ENCODE peak calls at places on chromosomes 12 and 14, in seven cellular contexts. One of them, this sample, is unnamed.
A peak's percentile ranks its signal among the peaks of the same experiment; 100 is the strongest.

GRCh38 chr12:71725011-71725410 is 29.7 kb upstream of the RAB21 start:
- DNase-seq in left ventricle myocardium superior: no peak
- DNase-seq in NCI-H510A: no peak
- DNase-seq in DMS153: no peak
- DNase-seq in neural progenitor cell: no peak
- DNase-seq in NCI-H2081: no peak
- DNase-seq in stimulated activated CD4-positive, alpha-beta T cell treated with anti-CD3 and anti-CD28 coated beads, Interleukin-12 subunit alpha, Interleukin-12 subunit beta, amount 100 ng/mL, for 4 hours: no peak
- DNase-seq in this sample: no peak

GRCh38 chr14:67773844-67774377 is 42.5 kb downstream of the ZFYVE26 start:
- DNase-seq in NCI-H510A: no peak
- DNase-seq in NCI-H2081: no peak
- DNase-seq in neural progenitor cell: no peak
- DNase-seq in DMS153: no peak
- DNase-seq in stimulated activated CD4-positive, alpha-beta T cell treated with anti-CD3 and anti-CD28 coated beads, Interleukin-12 subunit alpha, Interleukin-12 subunit beta, amount 100 ng/mL, for 4 hours: no peak
- DNase-seq in left ventricle myocardium superior: no peak
- DNase-seq in this sample: no peak

GRCh38 chr12:18323159-18323558 is 61.8 kb downstream of the PIK3C2G start:
- DNase-seq in left ventricle myocardium superior: no peak
- DNase-seq in NCI-H2081: no peak
- DNase-seq in DMS153: no peak
- DNase-seq in stimulated activated CD4-positive, alpha-beta T cell treated with anti-CD3 and anti-CD28 coated beads, Interleukin-12 subunit alpha, Interleukin-12 subunit beta, amount 100 ng/mL, for 4 hours: no peak
- DNase-seq in neural progenitor cell: no peak
- DNase-seq in NCI-H510A: no peak
- DNase-seq in this sample: no peak

GRCh38 chr12:132178314-132178713 is 34.1 kb downstream of the NOC4L start:
- DNase-seq in NCI-H2081: no peak
- DNase-seq in NCI-H510A: no peak
- DNase-seq in DMS153: no peak
- DNase-seq in neural progenitor cell: no peak
- DNase-seq in left ventricle myocardium superior: no peak
- DNase-seq in stimulated activated CD4-positive, alpha-beta T cell treated with anti-CD3 and anti-CD28 coated beads, Interleukin-12 subunit alpha, Interleukin-12 subunit beta, amount 100 ng/mL, for 4 hours: no peak
- DNase-seq in this sample: no peak

GRCh38 chr14:85483037-85483436 is 46.9 kb upstream of the FLRT2 start:
- DNase-seq in NCI-H510A: no peak
- DNase-seq in left ventricle myocardium superior: no peak
- DNase-seq in NCI-H2081: no peak
- DNase-seq in stimulated activated CD4-positive, alpha-beta T cell treated with anti-CD3 and anti-CD28 coated beads, Interleukin-12 subunit alpha, Interleukin-12 subunit beta, amount 100 ng/mL, for 4 hours: no peak
- DNase-seq in neural progenitor cell: no peak
- DNase-seq in DMS153: no peak
- DNase-seq in this sample: no peak

GRCh38 chr12:56657416-56658379 is 11.9 kb upstream of the ATP5F1B start:
- DNase-seq in NCI-H2081: no peak
- DNase-seq in neural progenitor cell: no peak
- DNase-seq in left ventricle myocardium superior: no peak
- DNase-seq in DMS153: no peak
- DNase-seq in stimulated activated CD4-positive, alpha-beta T cell treated with anti-CD3 and anti-CD28 coated beads, Interleukin-12 subunit alpha, Interleukin-12 subunit beta, amount 100 ng/mL, for 4 hours: no peak
- DNase-seq in NCI-H510A: no peak
- DNase-seq in this sample: no peak

GRCh38 chr14:58150243-58150805 is 1.7 kb downstream of the ARMH4 start:
- DNase-seq in stimulated activated CD4-positive, alpha-beta T cell treated with anti-CD3 and anti-CD28 coated beads, Interleukin-12 subunit alpha, Interleukin-12 subunit beta, amount 100 ng/mL, for 4 hours: no peak
- DNase-seq in DMS153: no peak
- DNase-seq in NCI-H2081: no peak
- DNase-seq in NCI-H510A: no peak
- DNase-seq in neural progenitor cell: no peak
- DNase-seq in left ventricle myocardium superior: no peak
- DNase-seq in this sample: no peak

GRCh38 chr12:105235299-105235746 is 651 bp downstream of the APPL2 start:
- DNase-seq in NCI-H2081: peak; percentile 33
- DNase-seq in DMS153: no peak
- DNase-seq in left ventricle myocardium superior: no peak
- DNase-seq in NCI-H510A: no peak
- DNase-seq in stimulated activated CD4-positive, alpha-beta T cell treated with anti-CD3 and anti-CD28 coated beads, Interleukin-12 subunit alpha, Interleukin-12 subunit beta, amount 100 ng/mL, for 4 hours: no peak
- DNase-seq in neural progenitor cell: peak; percentile 12
- DNase-seq in this sample: no peak

GRCh38 chr14:95293474-95293873 is 26.2 kb downstream of the CLMN start:
- DNase-seq in left ventricle myocardium superior: no peak
- DNase-seq in NCI-H510A: no peak
- DNase-seq in DMS153: no peak
- DNase-seq in NCI-H2081: no peak
- DNase-seq in neural progenitor cell: no peak
- DNase-seq in stimulated activated CD4-positive, alpha-beta T cell treated with anti-CD3 and anti-CD28 coated beads, Interleukin-12 subunit alpha, Interleukin-12 subunit beta, amount 100 ng/mL, for 4 hours: no peak
- DNase-seq in this sample: no peak

GRCh38 chr14:77615231-77616132 is 955 bp downstream of the SPTLC2 start:
- DNase-seq in NCI-H2081: no peak
- DNase-seq in neural progenitor cell: peak; percentile 28
- DNase-seq in stimulated activated CD4-positive, alpha-beta T cell treated with anti-CD3 and anti-CD28 coated beads, Interleukin-12 subunit alpha, Interleukin-12 subunit beta, amount 100 ng/mL, for 4 hours: peak; percentile 3
- DNase-seq in NCI-H510A: no peak
- DNase-seq in left ventricle myocardium superior: no peak
- DNase-seq in DMS153: no peak
- DNase-seq in this sample: no peak

GRCh38 chr14:99589031-99589441 is 15.0 kb downstream of the CCDC85C start:
- DNase-seq in NCI-H2081: no peak
- DNase-seq in stimulated activated CD4-positive, alpha-beta T cell treated with anti-CD3 and anti-CD28 coated beads, Interleukin-12 subunit alpha, Interleukin-12 subunit beta, amount 100 ng/mL, for 4 hours: no peak
- DNase-seq in NCI-H510A: no peak
- DNase-seq in neural progenitor cell: no peak
- DNase-seq in DMS153: no peak
- DNase-seq in left ventricle myocardium superior: no peak
- DNase-seq in this sample: no peak

GRCh38 chr12:54134850-54135249 is 53.9 kb downstream of the SMUG1 start:
- DNase-seq in neural progenitor cell: no peak
- DNase-seq in NCI-H2081: no peak
- DNase-seq in left ventricle myocardium superior: no peak
- DNase-seq in NCI-H510A: no peak
- DNase-seq in stimulated activated CD4-positive, alpha-beta T cell treated with anti-CD3 and anti-CD28 coated beads, Interleukin-12 subunit alpha, Interleukin-12 subunit beta, amount 100 ng/mL, for 4 hours: no peak
- DNase-seq in DMS153: no peak
- DNase-seq in this sample: no peak

GRCh38 chr12:49705479-49706267 is 1.5 kb downstream of the FMNL3 start:
- DNase-seq in NCI-H2081: no peak
- DNase-seq in DMS153: no peak
- DNase-seq in stimulated activated CD4-positive, alpha-beta T cell treated with anti-CD3 and anti-CD28 coated beads, Interleukin-12 subunit alpha, Interleukin-12 subunit beta, amount 100 ng/mL, for 4 hours: peak; percentile 14
- DNase-seq in NCI-H510A: no peak
- DNase-seq in neural progenitor cell: no peak
- DNase-seq in left ventricle myocardium superior: peak; percentile 41
- DNase-seq in this sample: peak; percentile 64

GRCh38 chr12:105233045-105233905 is 2.7 kb downstream of the APPL2 start:
- DNase-seq in neural progenitor cell: no peak
- DNase-seq in NCI-H510A: no peak
- DNase-seq in NCI-H2081: no peak
- DNase-seq in DMS153: no peak
- DNase-seq in left ventricle myocardium superior: no peak
- DNase-seq in stimulated activated CD4-positive, alpha-beta T cell treated with anti-CD3 and anti-CD28 coated beads, Interleukin-12 subunit alpha, Interleukin-12 subunit beta, amount 100 ng/mL, for 4 hours: no peak
- DNase-seq in this sample: no peak

GRCh38 chr12:79444089-79444488 is 246.7 kb downstream of the PAWR start:
- DNase-seq in DMS153: no peak
- DNase-seq in NCI-H510A: no peak
- DNase-seq in stimulated activated CD4-positive, alpha-beta T cell treated with anti-CD3 and anti-CD28 coated beads, Interleukin-12 subunit alpha, Interleukin-12 subunit beta, amount 100 ng/mL, for 4 hours: no peak
- DNase-seq in NCI-H2081: no peak
- DNase-seq in left ventricle myocardium superior: no peak
- DNase-seq in neural progenitor cell: no peak
- DNase-seq in this sample: no peak

GRCh38 chr14:92471919-92472318 is 41.7 kb upstream of the RIN3 start:
- DNase-seq in NCI-H510A: no peak
- DNase-seq in stimulated activated CD4-positive, alpha-beta T cell treated with anti-CD3 and anti-CD28 coated beads, Interleukin-12 subunit alpha, Interleukin-12 subunit beta, amount 100 ng/mL, for 4 hours: no peak
- DNase-seq in DMS153: no peak
- DNase-seq in NCI-H2081: no peak
- DNase-seq in left ventricle myocardium superior: no peak
- DNase-seq in neural progenitor cell: no peak
- DNase-seq in this sample: peak; percentile 75

GRCh38 chr12:119302334-119303132 is 32.0 kb upstream of the CCDC60 start:
- DNase-seq in NCI-H510A: no peak
- DNase-seq in DMS153: no peak
- DNase-seq in stimulated activated CD4-positive, alpha-beta T cell treated with anti-CD3 and anti-CD28 coated beads, Interleukin-12 subunit alpha, Interleukin-12 subunit beta, amount 100 ng/mL, for 4 hours: no peak
- DNase-seq in left ventricle myocardium superior: no peak
- DNase-seq in NCI-H2081: no peak
- DNase-seq in neural progenitor cell: peak; percentile 87
- DNase-seq in this sample: no peak

GRCh38 chr12:111598637-111599458 is at the start of gene ATXN2:
- DNase-seq in DMS153: peak; percentile 57
- DNase-seq in NCI-H510A: peak; percentile 66
- DNase-seq in left ventricle myocardium superior: peak; percentile 78
- DNase-seq in stimulated activated CD4-positive, alpha-beta T cell treated with anti-CD3 and anti-CD28 coated beads, Interleukin-12 subunit alpha, Interleukin-12 subunit beta, amount 100 ng/mL, for 4 hours: peak; percentile 70
- DNase-seq in neural progenitor cell: peak; percentile 88
- DNase-seq in NCI-H2081: peak; percentile 76
- DNase-seq in this sample: no peak

GRCh38 chr14:102510616-102511520 is 1.3 kb upstream of the ANKRD9 start:
- DNase-seq in stimulated activated CD4-positive, alpha-beta T cell treated with anti-CD3 and anti-CD28 coated beads, Interleukin-12 subunit alpha, Interleukin-12 subunit beta, amount 100 ng/mL, for 4 hours: no peak
- DNase-seq in DMS153: no peak
- DNase-seq in neural progenitor cell: peak; percentile 91
- DNase-seq in NCI-H510A: no peak
- DNase-seq in NCI-H2081: no peak
- DNase-seq in left ventricle myocardium superior: peak; percentile 74
- DNase-seq in this sample: peak; percentile 98

GRCh38 chr14:42299692-42300091 is 693.0 kb downstream of the LRFN5 start:
- DNase-seq in NCI-H510A: no peak
- DNase-seq in neural progenitor cell: no peak
- DNase-seq in stimulated activated CD4-positive, alpha-beta T cell treated with anti-CD3 and anti-CD28 coated beads, Interleukin-12 subunit alpha, Interleukin-12 subunit beta, amount 100 ng/mL, for 4 hours: no peak
- DNase-seq in NCI-H2081: no peak
- DNase-seq in left ventricle myocardium superior: no peak
- DNase-seq in DMS153: no peak
- DNase-seq in this sample: no peak

GRCh38 chr12:39012870-39013269 is 107.5 kb upstream of the CPNE8 start:
- DNase-seq in stimulated activated CD4-positive, alpha-beta T cell treated with anti-CD3 and anti-CD28 coated beads, Interleukin-12 subunit alpha, Interleukin-12 subunit beta, amount 100 ng/mL, for 4 hours: no peak
- DNase-seq in DMS153: no peak
- DNase-seq in left ventricle myocardium superior: no peak
- DNase-seq in NCI-H510A: no peak
- DNase-seq in neural progenitor cell: no peak
- DNase-seq in NCI-H2081: no peak
- DNase-seq in this sample: no peak

GRCh38 chr14:64193821-64194220 is 100.3 kb downstream of the ESR2 start:
- DNase-seq in left ventricle myocardium superior: no peak
- DNase-seq in DMS153: no peak
- DNase-seq in NCI-H510A: no peak
- DNase-seq in neural progenitor cell: no peak
- DNase-seq in NCI-H2081: no peak
- DNase-seq in stimulated activated CD4-positive, alpha-beta T cell treated with anti-CD3 and anti-CD28 coated beads, Interleukin-12 subunit alpha, Interleukin-12 subunit beta, amount 100 ng/mL, for 4 hours: no peak
- DNase-seq in this sample: no peak

GRCh38 chr14:68638056-68638816 is 154.6 kb downstream of the ZFP36L1 start:
- DNase-seq in DMS153: no peak
- DNase-seq in neural progenitor cell: no peak
- DNase-seq in NCI-H510A: no peak
- DNase-seq in left ventricle myocardium superior: no peak
- DNase-seq in stimulated activated CD4-positive, alpha-beta T cell treated with anti-CD3 and anti-CD28 coated beads, Interleukin-12 subunit alpha, Interleukin-12 subunit beta, amount 100 ng/mL, for 4 hours: no peak
- DNase-seq in NCI-H2081: no peak
- DNase-seq in this sample: peak; percentile 10

GRCh38 chr12:47770086-47770726 is 2.8 kb upstream of the SLC48A1 start:
- DNase-seq in DMS153: no peak
- DNase-seq in NCI-H510A: no peak
- DNase-seq in NCI-H2081: no peak
- DNase-seq in left ventricle myocardium superior: no peak
- DNase-seq in stimulated activated CD4-positive, alpha-beta T cell treated with anti-CD3 and anti-CD28 coated beads, Interleukin-12 subunit alpha, Interleukin-12 subunit beta, amount 100 ng/mL, for 4 hours: no peak
- DNase-seq in neural progenitor cell: no peak
- DNase-seq in this sample: no peak

GRCh38 chr14:99575043-99576023 is 28.7 kb downstream of the CCDC85C start:
- DNase-seq in neural progenitor cell: no peak
- DNase-seq in DMS153: no peak
- DNase-seq in stimulated activated CD4-positive, alpha-beta T cell treated with anti-CD3 and anti-CD28 coated beads, Interleukin-12 subunit alpha, Interleukin-12 subunit beta, amount 100 ng/mL, for 4 hours: no peak
- DNase-seq in left ventricle myocardium superior: peak; percentile 59
- DNase-seq in NCI-H2081: peak; percentile 53
- DNase-seq in NCI-H510A: no peak
- DNase-seq in this sample: no peak

GRCh38 chr12:121915841-121916321 is 2.5 kb upstream of the CFAP251 start:
- DNase-seq in stimulated activated CD4-positive, alpha-beta T cell treated with anti-CD3 and anti-CD28 coated beads, Interleukin-12 subunit alpha, Interleukin-12 subunit beta, amount 100 ng/mL, for 4 hours: no peak
- DNase-seq in NCI-H510A: no peak
- DNase-seq in NCI-H2081: peak; percentile 1
- DNase-seq in left ventricle myocardium superior: no peak
- DNase-seq in DMS153: no peak
- DNase-seq in neural progenitor cell: peak; percentile 65
- DNase-seq in this sample: no peak

GRCh38 chr12:119624971-119625370 is 31.4 kb downstream of the TMEM233 start:
- DNase-seq in DMS153: peak; percentile 84
- DNase-seq in neural progenitor cell: no peak
- DNase-seq in left ventricle myocardium superior: no peak
- DNase-seq in NCI-H2081: peak; percentile 5
- DNase-seq in stimulated activated CD4-positive, alpha-beta T cell treated with anti-CD3 and anti-CD28 coated beads, Interleukin-12 subunit alpha, Interleukin-12 subunit beta, amount 100 ng/mL, for 4 hours: no peak
- DNase-seq in NCI-H510A: no peak
- DNase-seq in this sample: no peak